ENCODE peak calls at places on chromosome 18, in seven cellular contexts. C is K562, K is OCI-LY7, Q is heart right ventricle, V is choroid plexus epithelial cell, M is neural progenitor cell, F is prostate gland. A is an unnamed sample.

GRCh38 chr18:78973357-78974083 is 6.1 kb upstream of the SALL3 start:
- DNase-seq in F (no peak), Q (no peak), M (peak), C (no peak), V (no peak), K (no peak), A (no peak)

GRCh38 chr18:44733069-44733753 is 52.5 kb downstream of the SETBP1 start:
- DNase-seq in V (peak), C (no peak), F (no peak), Q (no peak), K (no peak), M (no peak), A (no peak)

GRCh38 chr18:69996951-69997798 is 49.5 kb upstream of the CD226 start:
- DNase-seq in F (no peak), K (no peak), M (no peak), Q (no peak), C (no peak), V (no peak), A (no peak)

GRCh38 chr18:79770826-79771225 is 26.9 kb upstream of the KCNG2 start:
- DNase-seq in M (no peak), K (no peak), F (no peak), C (no peak), Q (no peak), V (no peak), A (no peak)

GRCh38 chr18:34884456-34884855 is 156.8 kb upstream of the MAPRE2 start:
- DNase-seq in V (no peak), K (no peak), C (no peak), Q (no peak), F (no peak), M (no peak), A (no peak)

GRCh38 chr18:28167835-28168349 is 9.0 kb downstream of the CDH2 start:
- DNase-seq in K (no peak), F (no peak), Q (no peak), C (no peak), V (peak), M (no peak), A (no peak)

GRCh38 chr18:8744656-8745055 is 39.3 kb downstream of the MTCL1 start:
- DNase-seq in C (no peak), K (peak), F (no peak), V (no peak), Q (no peak), M (no peak), A (peak)

GRCh38 chr18:72460210-72460680 is 83.9 kb downstream of the CBLN2 start:
- DNase-seq in C (no peak), F (no peak), V (peak), M (no peak), K (no peak), Q (no peak), A (no peak)

GRCh38 chr18:79133724-79134123 is 64.5 kb downstream of the ATP9B start:
- DNase-seq in M (no peak), Q (peak), C (no peak), K (no peak), V (no peak), F (no peak), A (no peak)

GRCh38 chr18:78242307-78242643 is 737.3 kb upstream of the SALL3 start:
- DNase-seq in K (no peak), F (no peak), Q (no peak), M (no peak), C (no peak), V (no peak), A (no peak)

GRCh38 chr18:74186661-74187060 is 38.3 kb downstream of the TIMM21 start:
- DNase-seq in V (no peak), M (no peak), K (no peak), Q (no peak), C (no peak), F (no peak), A (no peak)

GRCh38 chr18:58847383-58848071 is 17.1 kb upstream of the ZNF532 start:
- DNase-seq in V (peak), K (no peak), F (no peak), M (peak), Q (peak), C (no peak), A (no peak)

GRCh38 chr18:57561728-57562423 is 24.6 kb downstream of the FECH start:
- DNase-seq in C (peak), Q (no peak), K (peak), F (no peak), V (peak), M (peak), A (peak)

GRCh38 chr18:54069729-54070128 is 154.7 kb downstream of the MBD2 start:
- DNase-seq in Q (no peak), V (no peak), K (no peak), F (no peak), C (no peak), M (no peak), A (no peak)

GRCh38 chr18:31658670-31659573 is 25.5 kb downstream of the B4GALT6 start:
- DNase-seq in M (no peak), Q (no peak), F (no peak), V (peak), K (peak), C (no peak), A (peak)

GRCh38 chr18:48059363-48060109 is 129.1 kb upstream of the SMAD2 start:
- DNase-seq in V (no peak), C (no peak), K (no peak), F (no peak), M (peak), Q (no peak), A (no peak)

GRCh38 chr18:79805211-79805862 is 7.6 kb downstream of the KCNG2 start:
- DNase-seq in M (no peak), F (no peak), C (no peak), K (peak), Q (no peak), V (no peak), A (no peak)

GRCh38 chr18:2083691-2084090 is 487.6 kb downstream of the METTL4 start:
- DNase-seq in Q (peak), K (peak), V (no peak), C (no peak), F (no peak), M (peak), A (peak)

GRCh38 chr18:25321869-25322268 is 30.1 kb downstream of the ZNF521 start:
- DNase-seq in C (no peak), V (no peak), Q (no peak), K (peak), F (no peak), M (no peak), A (no peak)

GRCh38 chr18:80088823-80089222 is 20.2 kb upstream of the ADNP2 start:
- DNase-seq in K (no peak), Q (no peak), F (no peak), V (no peak), M (no peak), C (no peak), A (no peak)

GRCh38 chr18:316391-316790 is 48.5 kb upstream of the THOC1 start:
- DNase-seq in V (peak), Q (no peak), F (no peak), C (no peak), M (no peak), K (no peak), A (no peak)

GRCh38 chr18:40017026-40017425 is 1938.0 kb upstream of the PIK3C3 start:
- DNase-seq in F (no peak), M (no peak), V (no peak), Q (no peak), C (no peak), K (no peak), A (no peak)

GRCh38 chr18:25805323-25805722 is 285.1 kb downstream of the SS18 start:
- DNase-seq in M (no peak), K (no peak), V (peak), C (no peak), F (no peak), Q (no peak), A (no peak)

GRCh38 chr18:36850527-36851201 is 21.7 kb downstream of the KIAA1328 start:
- DNase-seq in V (peak), K (no peak), M (no peak), C (no peak), Q (no peak), F (no peak), A (no peak)

GRCh38 chr18:42480521-42480920 is 525.5 kb downstream of the PIK3C3 start:
- DNase-seq in K (no peak), V (no peak), F (no peak), Q (no peak), M (no peak), C (no peak), A (no peak)

GRCh38 chr18:45353530-45353929 is 261.7 kb upstream of the SLC14A2 start:
- DNase-seq in Q (no peak), F (no peak), C (no peak), V (no peak), K (no peak), M (no peak), A (no peak)

GRCh38 chr18:77702686-77703085 is 453.0 kb downstream of the GALR1 start:
- DNase-seq in F (peak), V (peak), Q (no peak), K (peak), C (no peak), M (peak), A (peak)

GRCh38 chr18:11992096-11992785 is 10.9 kb downstream of the IMPA2 start:
- DNase-seq in M (no peak), F (no peak), C (no peak), V (no peak), Q (no peak), K (no peak), A (no peak)

GRCh38 chr18:73774836-73775509 is 372.7 kb downstream of the FBXO15 start:
- DNase-seq in C (no peak), F (peak), V (no peak), M (peak), K (no peak), Q (peak), A (no peak)

GRCh38 chr18:25234740-25235345 is 117.1 kb downstream of the ZNF521 start:
- DNase-seq in V (no peak), C (no peak), M (no peak), F (no peak), K (no peak), Q (no peak), A (no peak)

GRCh38 chr18:70205421-70206397 is at the start of gene RTTN:
- DNase-seq in K (peak), Q (peak), C (peak), F (peak), M (peak), V (peak), A (peak)

GRCh38 chr18:31611511-31611910 is 19.8 kb downstream of the TTR start:
- DNase-seq in Q (no peak), F (no peak), C (no peak), V (no peak), M (no peak), K (no peak), A (no peak)

GRCh38 chr18:39862341-39862740 is 2092.7 kb upstream of the PIK3C3 start:
- DNase-seq in K (no peak), F (no peak), C (no peak), V (peak), Q (no peak), M (no peak), A (no peak)

GRCh38 chr18:35968278-35968880 is 4.1 kb upstream of the RMP24 start:
- DNase-seq in K (no peak), V (no peak), Q (no peak), M (no peak), C (no peak), F (no peak), A (no peak)

GRCh38 chr18:29779096-29779495 is 1263.4 kb downstream of the DSC3 start:
- DNase-seq in F (no peak), M (no peak), V (no peak), Q (no peak), C (no peak), K (no peak), A (no peak)

GRCh38 chr18:27005589-27005988 is 140.1 kb upstream of the AQP4 start:
- DNase-seq in V (peak), M (peak), K (peak), Q (no peak), C (no peak), F (no peak), A (peak)

GRCh38 chr18:27008575-27008974 is 143.1 kb upstream of the AQP4 start:
- DNase-seq in C (no peak), M (no peak), K (no peak), V (no peak), F (no peak), Q (no peak), A (no peak)

GRCh38 chr18:27007880-27008279 is 142.4 kb upstream of the AQP4 start:
- DNase-seq in Q (no peak), F (no peak), K (no peak), M (no peak), V (no peak), C (no peak), A (no peak)

GRCh38 chr18:26999797-27000196 is 134.3 kb upstream of the AQP4 start:
- DNase-seq in V (no peak), K (no peak), M (no peak), C (no peak), F (no peak), Q (no peak), A (no peak)

GRCh38 chr18:27004056-27004829 is 138.7 kb upstream of the AQP4 start:
- DNase-seq in C (no peak), F (no peak), Q (no peak), M (peak), V (peak), K (peak), A (peak)
- TF ChIP-seq CTCF in C (no peak), F (peak), Q (peak), M (peak), V (peak), K (peak), A (peak)

GRCh38 chr18:10101729-10102128 is 187.9 kb downstream of the VAPA start:
- DNase-seq in M (no peak), K (no peak), F (no peak), Q (no peak), V (no peak), C (no peak), A (no peak)
- H3K4me3 ChIP-seq in M (no peak), K (no peak), F (no peak), Q (no peak), V (no peak), C (no peak), A (no peak)

GRCh38 chr18:50786851-50787250 is 33.0 kb downstream of the MRO start:
- DNase-seq in K (no peak), C (no peak), V (no peak), F (no peak), M (no peak), Q (no peak), A (no peak)
- TF ChIP-seq CTCF in K (no peak), C (no peak), V (no peak), F (no peak), M (no peak), Q (no peak), A (no peak)

GRCh38 chr18:50268022-50268747 is 1.9 kb upstream of the CFAP53 start:
- DNase-seq in C (no peak), V (peak), F (no peak), K (peak), Q (peak), M (peak), A (peak)

GRCh38 chr18:50262977-50263376 is 3.3 kb downstream of the CFAP53 start:
- DNase-seq in K (no peak), Q (no peak), V (no peak), F (no peak), M (no peak), C (no peak), A (no peak)

GRCh38 chr18:50266248-50266704 is at the start of gene CFAP53:
- DNase-seq in M (peak), F (peak), Q (peak), V (peak), K (peak), C (no peak), A (peak)
- H3K4me3 ChIP-seq in M (peak), F (peak), Q (peak), V (peak), K (peak), C (no peak), A (peak)

DNA sequence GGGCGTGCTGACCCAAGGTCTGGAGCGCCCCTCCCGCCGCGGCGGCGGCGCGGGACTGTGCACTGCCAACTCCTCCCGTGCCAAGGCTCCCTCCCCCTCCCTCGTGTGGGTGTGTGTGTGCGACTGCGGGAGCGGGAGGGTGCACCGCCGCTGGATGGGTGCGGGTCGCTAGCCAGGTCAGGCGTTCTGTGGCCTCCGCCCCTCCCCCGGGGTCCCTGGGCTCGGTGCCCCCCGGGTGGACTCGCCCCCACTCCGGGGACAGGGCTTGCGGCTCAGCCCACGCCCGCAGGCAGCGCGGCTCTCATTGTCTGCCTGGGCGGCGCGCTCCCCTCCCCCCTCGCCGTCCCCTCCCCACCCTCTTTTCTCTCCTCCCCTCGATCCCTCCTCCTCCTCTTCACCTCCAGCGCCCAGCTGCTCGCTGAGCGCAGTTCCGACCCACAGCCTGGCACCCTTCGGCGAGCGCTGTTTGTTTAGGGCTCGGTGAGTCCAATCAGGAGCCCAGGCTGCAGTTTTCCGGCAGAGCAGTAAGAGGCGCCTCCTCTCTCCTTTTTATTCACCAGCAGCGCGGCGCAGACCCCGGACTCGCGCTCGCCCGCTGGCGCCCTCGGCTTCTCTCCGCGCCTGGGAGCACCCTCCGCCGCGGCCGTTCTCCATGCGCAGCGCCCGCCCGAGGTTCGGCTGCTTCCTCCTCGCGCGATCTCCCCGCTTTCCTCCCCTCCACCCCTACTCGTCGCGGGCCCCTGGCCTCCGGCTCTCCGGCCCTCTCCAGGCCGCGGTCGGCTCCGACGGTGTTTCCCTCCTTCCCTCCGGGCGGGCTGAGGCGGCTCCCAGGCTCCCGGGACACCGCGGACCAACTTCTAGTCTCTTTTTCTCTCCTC is at the start of gene GATA6:
- DNase-seq in C (peak), V (peak), K (no peak), Q (peak), M (peak), F (peak), A (peak)
- TF ChIP-seq CTCF in C (peak), V (peak), K (no peak), Q (no peak), M (peak), F (peak), A (peak)

GRCh38 chr18:46716336-46716735 is 40.5 kb downstream of the ST8SIA5 start:
- DNase-seq in M (no peak), Q (no peak), K (no peak), V (no peak), F (no peak), C (no peak), A (no peak)
- H3K4me3 ChIP-seq in M (no peak), Q (no peak), K (no peak), V (no peak), F (no peak), C (no peak), A (no peak)

DNA sequence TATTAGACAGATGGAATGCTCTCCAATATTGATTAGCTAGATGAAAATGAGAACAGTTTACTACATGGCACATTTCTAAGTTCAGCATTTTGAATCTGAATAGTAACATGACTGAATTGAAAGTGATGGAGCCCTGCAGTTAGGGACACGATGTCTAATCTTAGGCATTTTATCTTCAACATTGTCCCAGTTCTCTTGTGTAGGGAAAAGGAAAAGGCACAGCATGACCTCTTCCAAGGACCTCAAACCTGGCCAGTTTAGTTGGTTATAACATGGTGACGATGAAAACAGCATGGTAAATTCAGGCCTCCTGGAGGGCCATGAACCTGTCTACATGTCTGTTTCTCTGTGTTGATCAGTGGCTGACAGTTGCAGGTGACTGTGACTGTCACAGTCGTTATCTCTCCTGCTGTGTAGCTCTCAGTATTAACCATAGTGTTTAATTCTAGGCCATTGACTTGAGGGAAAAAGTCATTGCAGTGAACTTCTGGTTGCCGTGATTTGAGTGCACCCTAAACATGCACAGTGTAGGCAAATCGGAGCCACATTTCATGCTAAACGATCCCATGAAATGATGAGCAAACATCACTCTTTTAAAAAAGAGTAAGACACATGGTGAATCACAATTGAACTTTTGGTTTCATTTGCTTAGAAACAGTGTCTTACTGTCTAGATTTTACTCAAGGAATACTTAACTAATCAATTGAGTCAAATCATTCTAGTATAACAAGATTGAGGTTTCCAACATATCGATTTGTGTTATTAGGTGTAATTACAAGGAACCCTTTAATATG is 129.7 kb downstream of the PHLPP1 start:
- DNase-seq in V (no peak), C (no peak), Q (no peak), F (no peak), K (no peak), M (no peak), A (peak)
- TF ChIP-seq CTCF in V (no peak), C (no peak), Q (no peak), F (no peak), K (no peak), M (no peak), A (no peak)

GRCh38 chr18:55497825-55498403 is 90.1 kb downstream of the TCF4 start:
- DNase-seq in C (no peak), V (no peak), M (no peak), K (no peak), F (no peak), Q (no peak), A (no peak)

GRCh38 chr18:55500316-55501086 is 87.5 kb downstream of the TCF4 start:
- DNase-seq in Q (no peak), M (no peak), F (no peak), V (peak), K (no peak), C (no peak), A (no peak)

GRCh38 chr18:55502346-55502710 is 85.7 kb downstream of the TCF4 start:
- DNase-seq in C (no peak), V (no peak), F (no peak), Q (no peak), M (no peak), K (no peak), A (no peak)

GRCh38 chr18:55501594-55502345 is 86.2 kb downstream of the TCF4 start:
- DNase-seq in M (peak), Q (no peak), V (no peak), C (no peak), K (no peak), F (no peak), A (no peak)

DNA sequence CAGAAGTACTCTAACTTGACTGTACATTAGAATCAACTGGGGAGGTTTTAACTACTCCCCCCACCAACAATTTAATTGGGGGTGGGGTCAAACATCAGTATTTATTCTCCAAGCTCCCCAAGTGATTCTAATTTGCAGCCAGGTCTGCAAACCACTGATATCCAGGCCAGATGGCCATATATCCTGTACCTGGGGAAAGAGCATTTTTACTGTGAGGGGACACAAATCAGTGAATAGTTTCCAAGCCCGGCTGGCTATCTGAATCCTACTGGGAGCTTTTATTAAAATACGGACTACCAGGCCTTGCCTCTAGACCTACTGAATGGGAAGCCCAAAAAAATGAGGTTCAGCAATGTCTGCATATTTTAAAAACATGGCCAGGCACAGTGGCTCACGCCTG is 88.5 kb downstream of the TCF4 start:
- DNase-seq in F (no peak), C (no peak), K (no peak), Q (no peak), V (no peak), M (no peak), A (no peak)
- H3K4me3 ChIP-seq in F (no peak), C (no peak), K (no peak), Q (no peak), V (no peak), M (no peak), A (no peak)